ENCODE peak calls at places on chromosomes 6 and 20, in eight cellular contexts. I, Q, A, L, P, T, O and Z are unnamed samples.

GRCh38 chr6:88953550-88954386 is 9.7 kb downstream of the RNGTT start:
- DNase-seq in I (no peak), Q (no peak), A (no peak), L (no peak), P (no peak), T (no peak), O (no peak), Z (no peak)

GRCh38 chr6:43076093-43076927 is at the start of gene PTK7:
- DNase-seq in I (peak), Q (peak), A (peak), L (peak), P (peak), T (no peak), O (peak), Z (peak)

GRCh38 chr6:87274660-87275273 is 47.6 kb upstream of the SMIM8 start:
- DNase-seq in I (peak), Q (no peak), A (no peak), L (no peak), P (no peak), T (no peak), O (peak), Z (peak)

GRCh38 chr20:36065427-36065998 is 89.0 kb upstream of the EPB41L1 start:
- DNase-seq in I (no peak), Q (no peak), A (no peak), L (peak), P (peak), T (no peak), O (no peak), Z (no peak)

GRCh38 chr6:113359155-113360140 is 497.7 kb upstream of the MARCKS start:
- DNase-seq in I (peak), Q (peak), A (no peak), L (peak), P (no peak), T (no peak), O (peak), Z (no peak)

GRCh38 chr20:4102381-4102780 is 87.0 kb upstream of the RNF24 start:
- DNase-seq in I (peak), Q (no peak), A (no peak), L (no peak), P (no peak), T (no peak), O (peak), Z (no peak)

GRCh38 chr6:28107506-28107905 is 16.9 kb upstream of the ZSCAN16 start:
- DNase-seq in I (no peak), Q (no peak), A (peak), L (no peak), P (no peak), T (no peak), O (no peak), Z (no peak)

GRCh38 chr20:51758978-51759544 is 9.1 kb downstream of the ATP9A start:
- DNase-seq in I (peak), Q (no peak), A (no peak), L (no peak), P (no peak), T (no peak), O (no peak), Z (peak)

GRCh38 chr6:15879372-15880261 is 216.8 kb upstream of the DTNBP1 start:
- DNase-seq in I (peak), Q (no peak), A (no peak), L (peak), P (peak), T (peak), O (peak), Z (peak)

GRCh38 chr6:133891814-133892443 is 3.0 kb downstream of the TCF21 start:
- DNase-seq in I (no peak), Q (no peak), A (no peak), L (no peak), P (no peak), T (no peak), O (no peak), Z (no peak)
- H3K4me3 ChIP-seq in I (no peak), Q (peak), A (peak), L (no peak), P (peak), T (no peak), O (peak), Z (peak)

GRCh38 chr6:100258752-100259151 is 206.0 kb downstream of the SIM1 start:
- DNase-seq in I (no peak), Q (no peak), A (no peak), L (no peak), P (no peak), T (no peak), O (no peak), Z (no peak)

GRCh38 chr6:100255701-100256100 is 209.0 kb downstream of the SIM1 start:
- DNase-seq in I (no peak), Q (no peak), A (no peak), L (no peak), P (no peak), T (no peak), O (no peak), Z (no peak)

GRCh38 chr6:100261486-100261885 is 203.2 kb downstream of the SIM1 start:
- DNase-seq in I (no peak), Q (no peak), A (no peak), L (no peak), P (no peak), T (no peak), O (no peak), Z (no peak)

GRCh38 chr6:100260584-100260983 is 204.1 kb downstream of the SIM1 start:
- DNase-seq in I (peak), Q (no peak), A (no peak), L (no peak), P (no peak), T (no peak), O (peak), Z (no peak)

DNA sequence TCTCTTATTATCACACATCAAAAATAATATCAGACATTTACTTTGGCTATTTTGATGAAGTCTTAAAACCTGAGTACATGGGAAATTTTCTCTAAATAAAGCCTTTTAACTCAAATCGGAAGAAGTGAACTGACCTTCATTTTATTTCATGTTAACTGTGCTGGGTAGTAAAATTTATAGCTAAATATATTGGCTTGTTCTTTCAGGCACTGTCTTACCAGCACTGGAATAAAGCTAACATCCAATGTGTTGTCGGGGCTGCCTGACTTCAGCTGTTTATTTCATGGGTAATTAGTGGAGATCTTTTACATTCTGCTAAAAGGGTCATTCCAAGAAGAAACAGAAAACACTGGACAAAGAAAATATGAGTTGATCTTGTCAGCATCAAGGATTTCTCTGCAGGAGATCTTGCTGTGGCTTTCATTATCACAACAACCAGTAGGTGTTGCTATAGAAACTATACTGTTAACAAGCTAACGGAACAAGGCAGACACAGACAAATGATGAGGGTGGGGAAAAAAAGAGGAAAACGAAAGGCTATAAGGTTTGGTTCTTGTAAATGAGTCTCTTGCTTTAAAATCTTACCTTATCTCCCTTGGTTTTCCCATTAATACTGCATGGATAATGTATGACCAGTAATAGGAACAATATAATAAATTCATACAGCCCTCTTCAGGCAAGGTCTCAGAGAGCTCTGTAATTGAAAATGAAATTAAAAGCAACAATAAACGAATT is 206.9 kb downstream of the SIM1 start:
- DNase-seq in I (peak), Q (peak), A (peak), L (no peak), P (no peak), T (no peak), O (peak), Z (no peak)
- H3K4me3 ChIP-seq in I (no peak), Q (peak), A (no peak), L (no peak), P (no peak), T (no peak), O (no peak), Z (no peak)

GRCh38 chr6:168671863-168672546 is 231.0 kb downstream of the SMOC2 start:
- DNase-seq in I (no peak), Q (no peak), A (no peak), L (no peak), P (no peak), T (no peak), O (no peak), Z (no peak)

GRCh38 chr6:168666751-168667427 is 225.9 kb downstream of the SMOC2 start:
- DNase-seq in I (no peak), Q (no peak), A (no peak), L (no peak), P (no peak), T (no peak), O (no peak), Z (no peak)

GRCh38 chr6:168667428-168667805 is 226.4 kb downstream of the SMOC2 start:
- DNase-seq in I (no peak), Q (no peak), A (no peak), L (no peak), P (no peak), T (no peak), O (no peak), Z (no peak)

GRCh38 chr6:168671028-168671862 is 230.3 kb downstream of the SMOC2 start:
- DNase-seq in I (no peak), Q (no peak), A (no peak), L (no peak), P (no peak), T (no peak), O (no peak), Z (no peak)

GRCh38 chr6:168670386-168670985 is 229.5 kb downstream of the SMOC2 start:
- DNase-seq in I (no peak), Q (no peak), A (no peak), L (no peak), P (no peak), T (no peak), O (no peak), Z (no peak)
- H3K4me3 ChIP-seq in I (no peak), Q (no peak), A (no peak), L (no peak), P (no peak), T (no peak), O (no peak), Z (no peak)

GRCh38 chr6:5274231-5274630 is 12.9 kb downstream of the FARS2 start:
- DNase-seq in I (no peak), Q (no peak), A (no peak), L (no peak), P (no peak), T (no peak), O (no peak), Z (no peak)

GRCh38 chr6:5276596-5276995 is 15.3 kb downstream of the FARS2 start:
- DNase-seq in I (no peak), Q (no peak), A (peak), L (no peak), P (no peak), T (no peak), O (no peak), Z (no peak)

GRCh38 chr6:5278047-5278446 is 16.7 kb downstream of the FARS2 start:
- DNase-seq in I (no peak), Q (no peak), A (no peak), L (no peak), P (no peak), T (no peak), O (no peak), Z (no peak)

GRCh38 chr6:5277589-5277988 is 16.3 kb downstream of the FARS2 start:
- DNase-seq in I (no peak), Q (no peak), A (no peak), L (no peak), P (no peak), T (no peak), O (no peak), Z (no peak)

DNA sequence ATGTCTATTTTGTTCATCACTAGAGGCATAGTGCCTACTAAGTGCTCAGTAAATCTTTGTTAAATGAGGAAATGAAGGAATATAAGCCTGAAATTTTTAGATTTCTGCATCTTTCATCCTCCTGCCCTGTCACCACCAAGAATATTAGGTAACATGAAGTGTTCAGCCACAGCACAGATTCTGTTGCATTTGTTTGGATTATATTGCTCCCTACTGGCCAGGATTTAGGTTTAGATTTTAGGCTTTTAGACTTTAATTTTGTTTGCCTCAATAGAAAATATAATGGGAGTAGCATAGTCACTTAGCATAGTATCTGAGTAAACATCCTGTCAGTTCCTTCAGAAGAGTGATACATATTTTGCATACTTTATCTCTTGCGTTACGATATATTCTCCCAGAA is 14.2 kb downstream of the FARS2 start:
- DNase-seq in I (no peak), Q (no peak), A (no peak), L (no peak), P (no peak), T (no peak), O (peak), Z (no peak)
- H3K4me3 ChIP-seq in I (no peak), Q (no peak), A (no peak), L (no peak), P (no peak), T (no peak), O (no peak), Z (no peak)

GRCh38 chr6:145816392-145816791 is 1.8 kb upstream of the FBXO30 start:
- DNase-seq in I (no peak), Q (no peak), A (no peak), L (no peak), P (no peak), T (no peak), O (no peak), Z (no peak)
- H3K4me3 ChIP-seq in I (no peak), Q (no peak), A (peak), L (no peak), P (no peak), T (no peak), O (no peak), Z (no peak)

DNA sequence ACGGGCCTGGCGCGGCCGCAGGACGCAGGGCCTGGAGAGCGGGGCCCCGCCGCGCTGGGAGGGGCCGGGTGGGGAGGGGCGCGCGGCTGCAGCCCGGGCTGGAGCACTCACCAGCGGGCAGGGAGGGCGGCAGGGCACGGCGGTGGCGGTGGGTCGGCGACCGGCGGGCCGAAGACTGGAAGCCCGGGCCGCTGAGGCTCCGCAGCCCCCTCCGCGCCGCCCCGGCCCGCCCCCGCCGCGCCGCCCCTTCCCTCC is at the start of gene GATA5:
- DNase-seq in I (no peak), Q (no peak), A (no peak), L (no peak), P (no peak), T (no peak), O (no peak), Z (no peak)
- H3K4me3 ChIP-seq in I (no peak), Q (peak), A (peak), L (no peak), P (peak), T (peak), O (peak), Z (no peak)

DNA sequence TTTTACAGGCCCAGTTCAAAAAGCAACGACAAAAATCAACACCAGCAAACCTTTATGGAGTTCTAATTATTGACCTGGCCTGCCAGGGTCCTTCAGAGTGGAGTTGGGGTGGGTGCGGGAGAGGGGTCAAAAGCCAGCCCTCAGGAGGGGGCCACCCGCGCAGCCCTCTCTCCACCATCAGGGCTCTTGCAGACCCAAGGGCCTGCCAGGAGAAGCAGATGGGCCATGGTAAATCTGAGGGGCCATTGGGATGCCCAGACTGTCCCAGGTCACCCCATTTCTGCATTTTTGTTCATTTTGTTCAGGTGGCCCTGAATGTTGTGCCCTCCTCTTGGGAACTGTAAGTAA is 88.4 kb downstream of the DHX35 start:
- DNase-seq in I (no peak), Q (no peak), A (no peak), L (no peak), P (no peak), T (no peak), O (no peak), Z (no peak)
- H3K4me3 ChIP-seq in I (peak), Q (peak), A (peak), L (no peak), P (no peak), T (no peak), O (peak), Z (no peak)

GRCh38 chr20:34547844-34548613 is 10.5 kb upstream of the MAP1LC3A start:
- DNase-seq in I (no peak), Q (no peak), A (no peak), L (no peak), P (no peak), T (no peak), O (no peak), Z (no peak)

GRCh38 chr20:34549291-34549928 is 9.1 kb upstream of the MAP1LC3A start:
- DNase-seq in I (no peak), Q (peak), A (peak), L (peak), P (no peak), T (no peak), O (peak), Z (peak)

GRCh38 chr20:34546751-34547181 is 11.8 kb upstream of the MAP1LC3A start:
- DNase-seq in I (no peak), Q (no peak), A (no peak), L (no peak), P (no peak), T (no peak), O (no peak), Z (no peak)

GRCh38 chr20:34552569-34552968 is 5.9 kb upstream of the MAP1LC3A start:
- DNase-seq in I (no peak), Q (no peak), A (no peak), L (no peak), P (no peak), T (no peak), O (no peak), Z (no peak)

DNA sequence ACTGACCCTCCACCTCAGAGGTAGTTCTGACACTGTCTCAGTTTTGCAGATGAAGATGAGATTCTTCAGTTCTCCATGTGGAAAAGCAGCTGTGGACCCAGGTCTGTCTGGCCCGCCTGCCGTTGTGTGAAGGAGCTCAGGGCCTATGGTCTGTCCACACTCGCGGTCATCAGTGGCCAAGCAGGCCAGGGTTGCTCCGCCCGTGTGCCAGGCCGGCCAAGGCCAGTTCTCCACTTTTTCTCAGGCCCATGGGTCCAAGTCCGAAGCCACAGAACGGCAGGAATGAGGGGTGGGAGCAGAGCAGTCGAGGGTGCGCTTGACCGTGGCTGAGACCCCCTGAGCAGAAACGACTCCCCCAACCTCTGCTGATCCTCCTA is 8.6 kb upstream of the MAP1LC3A start:
- DNase-seq in I (no peak), Q (no peak), A (no peak), L (no peak), P (no peak), T (no peak), O (no peak), Z (no peak)
- H3K4me3 ChIP-seq in I (no peak), Q (no peak), A (no peak), L (no peak), P (no peak), T (no peak), O (no peak), Z (no peak)

GRCh38 chr20:17616480-17617211 is 46.8 kb downstream of the DSTN start:
- DNase-seq in I (no peak), Q (no peak), A (no peak), L (no peak), P (no peak), T (peak), O (no peak), Z (peak)

GRCh38 chr20:17614812-17615644 is 45.2 kb downstream of the DSTN start:
- DNase-seq in I (no peak), Q (no peak), A (no peak), L (peak), P (peak), T (peak), O (no peak), Z (peak)

GRCh38 chr20:17617212-17617867 is 47.5 kb downstream of the DSTN start:
- DNase-seq in I (peak), Q (peak), A (peak), L (peak), P (peak), T (peak), O (peak), Z (peak)

GRCh38 chr20:17614176-17614811 is 44.4 kb downstream of the DSTN start:
- DNase-seq in I (peak), Q (peak), A (no peak), L (peak), P (peak), T (peak), O (peak), Z (peak)

DNA sequence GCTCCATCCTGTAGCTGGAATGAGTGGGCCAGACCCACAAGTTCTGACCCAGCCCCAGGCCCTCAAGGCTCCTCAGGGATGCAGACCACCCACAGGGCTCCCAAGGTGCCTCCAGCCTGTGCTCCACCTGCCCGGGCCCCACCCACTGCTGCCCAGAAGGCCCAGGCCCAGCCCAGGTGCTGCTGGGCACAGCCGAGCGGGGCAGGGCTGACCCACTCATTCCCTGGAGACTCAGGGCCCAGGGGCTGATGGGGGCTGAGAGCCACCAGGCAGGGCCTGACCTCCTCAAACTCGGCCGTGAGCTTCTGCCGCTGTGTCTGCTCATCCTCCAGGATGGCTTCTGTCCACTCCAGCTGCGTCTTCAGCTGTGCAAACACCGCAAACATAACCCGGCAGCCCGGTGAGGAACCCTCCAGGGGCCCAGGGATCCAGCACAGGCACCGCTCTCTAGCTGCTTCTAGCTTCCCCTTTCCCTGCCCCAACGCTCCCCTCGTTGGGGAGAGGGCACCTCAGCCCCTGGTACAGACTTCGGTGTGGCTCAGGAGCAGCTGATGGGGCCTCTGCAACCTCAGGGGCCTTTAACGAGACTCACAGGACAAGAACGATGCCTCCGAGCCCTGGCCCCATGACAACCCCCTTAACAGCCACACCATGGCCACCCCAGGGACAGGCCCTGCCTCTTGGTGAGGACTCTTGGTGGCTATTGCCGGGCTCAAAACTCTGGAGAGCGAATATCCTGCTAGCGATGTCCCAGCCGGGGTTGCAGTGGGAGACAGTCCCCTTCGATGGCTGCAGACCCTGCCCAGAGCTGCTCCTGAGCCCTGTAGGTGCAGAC is 46.0 kb downstream of the DSTN start:
- DNase-seq in I (no peak), Q (no peak), A (no peak), L (peak), P (no peak), T (peak), O (no peak), Z (peak)
- H3K4me3 ChIP-seq in I (no peak), Q (no peak), A (no peak), L (no peak), P (no peak), T (no peak), O (no peak), Z (no peak)